ENCODE peak calls at places on chromosomes 3 and 15, in five cellular contexts. K, E, H, U and Z are unnamed samples.
A peak's percentile ranks its signal among the peaks of the same experiment; 100 is the strongest.

GRCh38 chr3:178076718-178077117 is 459.5 kb upstream of the KCNMB2 start:
- DNase-seq in K (no peak), E (no peak), H (no peak), U (no peak), Z (no peak)

GRCh38 chr3:11145888-11146287 is 8.4 kb upstream of the HRH1 start:
- DNase-seq in K (no peak), E (peak; percentile 61), H (no peak), U (no peak), Z (no peak)

GRCh38 chr15:80684697-80685096 is 10.4 kb upstream of the ABHD17C start:
- DNase-seq in K (no peak), E (no peak), H (no peak), U (no peak), Z (no peak)

GRCh38 chr3:64796597-64796996 is 108.8 kb upstream of the ADAMTS9 start:
- DNase-seq in K (no peak), E (no peak), H (no peak), U (no peak), Z (no peak)

GRCh38 chr3:50542177-50543034 is 25.1 kb downstream of the C3orf18 start:
- DNase-seq in K (peak; percentile 84), E (peak; percentile 41), H (peak; percentile 73), U (no peak), Z (peak; percentile 85)

GRCh38 chr15:42908538-42908937 is 12.0 kb downstream of the TTBK2 start:
- DNase-seq in K (no peak), E (no peak), H (no peak), U (no peak), Z (no peak)

GRCh38 chr15:76311071-76311956 is at the start of gene ETFA:
- DNase-seq in K (peak; percentile 89), E (peak; percentile 73), H (peak; percentile 97), U (peak; percentile 97), Z (peak; percentile 100)

GRCh38 chr3:130425484-130425883 is 80.0 kb downstream of the COL6A5 start:
- DNase-seq in K (no peak), E (no peak), H (no peak), U (no peak), Z (no peak)

GRCh38 chr15:99275525-99276128 is 24.3 kb downstream of the LRRC28 start:
- DNase-seq in K (no peak), E (no peak), H (no peak), U (no peak), Z (no peak)

GRCh38 chr3:65356331-65357286 is 668.8 kb upstream of the ADAMTS9 start:
- DNase-seq in K (no peak), E (no peak), H (no peak), U (no peak), Z (no peak)

GRCh38 chr15:57646057-57646456 is 54.4 kb downstream of the MYZAP start:
- DNase-seq in K (no peak), E (no peak), H (no peak), U (no peak), Z (no peak)

GRCh38 chr15:57637836-57638235 is 46.1 kb downstream of the MYZAP start:
- DNase-seq in K (no peak), E (no peak), H (no peak), U (no peak), Z (no peak)

GRCh38 chr15:57635300-57635944 is 43.7 kb downstream of the MYZAP start:
- DNase-seq in K (no peak), E (no peak), H (peak; percentile 88), U (no peak), Z (no peak)

GRCh38 chr15:57639306-57639705 is 47.6 kb downstream of the MYZAP start:
- DNase-seq in K (no peak), E (no peak), H (no peak), U (no peak), Z (no peak)

DNA sequence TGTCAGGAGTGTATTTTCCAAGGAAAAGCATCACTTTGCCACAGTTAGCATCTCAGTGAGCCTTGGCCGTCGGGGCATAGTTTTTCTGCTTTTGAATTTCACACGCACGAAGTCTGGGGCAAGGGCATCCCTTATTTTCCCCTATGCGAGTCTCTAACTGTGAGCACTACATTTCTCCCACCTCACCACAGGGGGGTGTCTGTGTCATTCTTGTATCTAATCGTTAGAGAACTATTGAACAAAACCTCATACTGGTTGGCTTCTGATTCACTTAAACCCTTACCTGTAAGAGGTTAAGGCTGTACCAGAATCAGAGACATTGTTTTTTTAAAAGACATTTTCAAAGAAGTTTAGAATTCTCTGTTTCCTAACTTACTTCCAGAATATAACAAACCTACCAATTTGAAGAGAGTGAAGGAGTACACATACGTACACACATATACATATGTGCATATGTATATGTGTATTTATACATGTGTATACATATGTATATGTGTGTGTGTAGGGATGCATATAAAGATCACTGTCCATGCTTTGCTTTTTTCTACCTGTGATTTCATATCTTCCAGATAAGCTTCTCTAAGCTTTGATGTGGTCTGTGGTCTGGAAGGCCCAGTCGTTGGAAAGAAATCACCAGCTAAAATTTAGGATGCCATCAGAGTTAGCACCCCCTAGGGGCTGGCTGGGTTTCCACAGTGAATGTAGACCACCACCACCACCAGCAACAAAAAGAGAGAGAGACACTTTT is 49.4 kb downstream of the MYZAP start:
- DNase-seq in K (peak; percentile 5), E (no peak), H (peak; percentile 31), U (no peak), Z (peak; percentile 29)
- TF ChIP-seq CTCF in K (peak; percentile 52), E (peak; percentile 56), H (peak; percentile 45), U (peak; percentile 13), Z (peak; percentile 25)

DNA sequence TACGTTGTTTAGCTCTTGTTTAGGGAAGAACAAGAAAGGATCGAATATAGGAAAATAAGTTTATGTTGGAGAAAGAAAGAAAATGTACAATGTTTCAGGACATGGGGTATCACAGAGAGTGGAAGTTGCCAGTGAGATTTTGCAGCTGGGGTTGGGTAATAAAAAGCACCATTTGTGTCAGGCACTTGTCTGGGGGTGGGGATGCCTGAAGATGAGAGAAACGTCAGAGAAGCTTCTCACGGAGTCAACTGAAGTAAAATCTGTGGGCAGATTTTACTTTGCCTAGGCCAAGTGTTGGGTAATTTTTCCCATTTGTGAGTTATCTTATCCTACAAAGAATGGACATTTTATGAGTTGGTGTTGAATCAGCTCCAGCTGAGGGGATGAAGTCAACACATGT is 229.4 kb downstream of the RYR3 start:
- DNase-seq in K (no peak), E (no peak), H (no peak), U (no peak), Z (no peak)
- TF ChIP-seq CTCF in K (no peak), E (no peak), H (no peak), U (no peak), Z (no peak)

GRCh38 chr3:35946857-35947514 is 307.7 kb downstream of the ARPP21 start:
- DNase-seq in K (no peak), E (no peak), H (peak; percentile 3), U (no peak), Z (no peak)

GRCh38 chr3:35944915-35945710 is 305.8 kb downstream of the ARPP21 start:
- DNase-seq in K (no peak), E (no peak), H (no peak), U (no peak), Z (no peak)

GRCh38 chr3:35950045-35950444 is 310.7 kb downstream of the ARPP21 start:
- DNase-seq in K (no peak), E (no peak), H (no peak), U (no peak), Z (no peak)

DNA sequence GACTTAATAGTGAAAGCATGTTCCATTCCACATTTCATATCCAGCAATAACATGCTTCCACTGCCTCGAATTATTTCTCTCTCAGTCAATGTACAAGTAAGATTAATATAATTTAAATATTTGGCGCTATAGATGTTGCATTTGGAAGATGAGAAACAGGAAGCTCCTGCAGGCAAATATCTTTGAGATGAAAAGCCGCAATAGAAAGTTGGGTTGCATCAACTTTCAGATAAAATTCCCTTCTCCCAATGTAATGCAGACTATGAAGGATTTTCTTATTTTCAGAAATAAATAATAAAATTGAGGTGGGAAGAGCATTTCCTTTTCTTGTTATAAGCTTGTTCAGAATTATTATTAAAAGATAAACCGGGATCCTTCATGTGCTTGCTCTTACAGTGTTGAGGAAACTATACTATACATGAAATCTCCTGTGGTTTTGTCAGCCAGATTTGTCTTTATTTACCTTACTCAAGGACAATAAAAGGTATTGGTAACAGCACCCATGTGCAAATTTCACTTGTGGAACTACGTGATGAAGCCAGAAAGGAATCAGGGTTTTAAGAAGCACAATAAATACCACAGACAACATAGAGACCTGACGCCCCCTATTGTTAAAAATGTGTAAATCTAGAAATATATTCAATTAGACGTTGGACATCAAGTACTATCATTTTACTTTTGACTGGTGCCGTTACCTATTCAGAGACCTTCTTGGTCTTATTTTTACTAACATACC is 307.0 kb downstream of the ARPP21 start:
- DNase-seq in K (no peak), E (no peak), H (no peak), U (no peak), Z (peak; percentile 5)
- TF ChIP-seq CTCF in K (peak; percentile 65), E (peak; percentile 43), H (peak; percentile 19), U (no peak), Z (peak; percentile 16)

GRCh38 chr15:61102281-61102680 is 126.8 kb downstream of the RORA start:
- DNase-seq in K (no peak), E (no peak), H (no peak), U (no peak), Z (no peak)

GRCh38 chr15:61103026-61103425 is 126.1 kb downstream of the RORA start:
- DNase-seq in K (no peak), E (no peak), H (no peak), U (no peak), Z (no peak)

GRCh38 chr15:61099030-61099800 is 129.9 kb downstream of the RORA start:
- DNase-seq in K (no peak), E (peak; percentile 6), H (no peak), U (no peak), Z (no peak)

GRCh38 chr15:61100512-61100911 is 128.6 kb downstream of the RORA start:
- DNase-seq in K (no peak), E (no peak), H (no peak), U (no peak), Z (no peak)

DNA sequence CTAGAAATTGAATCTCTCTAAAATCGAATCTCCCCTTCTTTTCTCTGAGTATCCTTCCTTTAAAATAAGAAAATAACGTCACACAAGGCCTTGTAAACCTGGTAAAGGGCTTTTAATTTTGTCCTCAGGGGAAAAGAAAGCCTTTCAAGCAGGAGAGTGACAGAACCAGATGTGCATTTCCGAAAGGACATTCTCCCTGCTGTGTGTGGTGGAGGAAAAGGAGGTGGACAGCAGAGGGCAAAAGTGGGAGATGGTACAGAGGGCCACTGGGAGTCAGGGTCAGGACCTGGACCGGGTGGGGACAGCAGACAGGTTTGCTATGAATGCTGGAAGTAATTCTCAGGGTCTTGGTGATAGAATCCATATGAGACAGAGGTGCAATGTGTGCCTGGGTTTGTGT is 127.6 kb downstream of the RORA start:
- DNase-seq in K (no peak), E (no peak), H (no peak), U (no peak), Z (no peak)
- TF ChIP-seq CTCF in K (no peak), E (no peak), H (no peak), U (no peak), Z (no peak)

GRCh38 chr15:62250978-62251377 is 85.9 kb upstream of the C2CD4B start:
- DNase-seq in K (no peak), E (no peak), H (no peak), U (no peak), Z (no peak)

GRCh38 chr15:62253294-62253693 is 88.2 kb upstream of the C2CD4B start:
- DNase-seq in K (no peak), E (no peak), H (no peak), U (no peak), Z (no peak)

GRCh38 chr15:62257991-62258390 is 92.9 kb upstream of the C2CD4B start:
- DNase-seq in K (no peak), E (no peak), H (no peak), U (no peak), Z (no peak)

GRCh38 chr15:62250176-62250575 is 85.1 kb upstream of the C2CD4B start:
- DNase-seq in K (no peak), E (no peak), H (no peak), U (no peak), Z (no peak)

GRCh38 chr15:62254137-62254934 is 89.3 kb upstream of the C2CD4B start:
- DNase-seq in K (peak; percentile 76), E (peak; percentile 10), H (peak; percentile 75), U (peak; percentile 72), Z (peak; percentile 47)
- TF ChIP-seq CTCF in K (peak; percentile 84), E (peak; percentile 85), H (peak; percentile 73), U (peak; percentile 57), Z (peak; percentile 57)